ENCODE peak calls at places on chromosomes 3 and 15, in five cellular contexts. T, A, S, J and O are unnamed samples.

GRCh38 chr3:12544652-12545472 is 437 bp downstream of the MKRN2OS start:
- DNase-seq in T (no peak), J (no peak), S (no peak), A (no peak), O (no peak)

GRCh38 chr15:88745696-88746095 is 57.5 kb upstream of the ACAN start:
- DNase-seq in S (no peak), A (no peak), T (no peak), J (no peak), O (no peak)

GRCh38 chr3:25428003-25428861 is at the start of gene RARB:
- DNase-seq in A (no peak), S (no peak), T (peak), J (no peak), O (peak)

GRCh38 chr3:120506076-120506827 is 55.5 kb upstream of the FSTL1 start:
- DNase-seq in S (no peak), A (no peak), T (no peak), J (no peak), O (no peak)

GRCh38 chr3:138674131-138674530 is 65.6 kb downstream of the FAIM start:
- DNase-seq in T (no peak), S (no peak), J (no peak), A (no peak), O (no peak)

GRCh38 chr3:42505849-42506410 is 3.5 kb downstream of the VIPR1 start:
- DNase-seq in J (no peak), S (no peak), T (no peak), A (no peak), O (no peak)

GRCh38 chr3:188914556-188914955 is 257.2 kb upstream of the TPRG1 start:
- DNase-seq in T (peak), S (no peak), J (no peak), A (no peak), O (no peak)

GRCh38 chr15:48992545-48992944 is 28.8 kb upstream of the SHC4 start:
- DNase-seq in A (no peak), J (no peak), T (peak), S (no peak), O (no peak)